ENCODE peak calls at places on chromosomes 13 and 19, in ten cellular contexts. V is amygdala; B is naive B cell; H is neural progenitor cell; Z is stimulated activated CD4-positive, alpha-beta T cell treated with anti-CD3 and anti-CD28 coated beads, Interleukin-2, amount 100 ng/mL, for 48 hours; K is pancreas; P is Ammon's horn; T is IMR-90; U is GOT3; J is germinal center. X is an unnamed sample.

GRCh38 chr19:41206926-41207750 is 11.9 kb upstream of the AXL start:
- DNase-seq in V (no peak), B (no peak), H (no peak), Z (no peak), K (no peak), P (no peak), T (no peak), U (no peak), J (no peak), X (no peak)

GRCh38 chr13:40680659-40681323 is 14.3 kb upstream of the FOXO1 start:
- DNase-seq in V (no peak), B (no peak), H (no peak), Z (no peak), K (no peak), P (no peak), T (no peak), U (no peak), J (no peak), X (no peak)

GRCh38 chr19:13876834-13877233 is at the start of gene NANOS3:
- DNase-seq in V (no peak), B (no peak), H (no peak), Z (no peak), K (no peak), P (no peak), T (no peak), U (no peak), J (no peak), X (no peak)

GRCh38 chr13:35630551-35631275 is 154.2 kb upstream of the MAB21L1 start:
- DNase-seq in V (no peak), B (no peak), H (peak), Z (no peak), K (no peak), P (peak), T (peak), U (no peak), J (peak), X (peak)

GRCh38 chr19:35042056-35042730 is 672 bp downstream of the HPN start:
- DNase-seq in V (no peak), B (no peak), H (no peak), Z (no peak), K (peak), P (no peak), T (no peak), U (no peak), J (no peak), X (no peak)

GRCh38 chr13:46324976-46325375 is 62.1 kb downstream of the RUBCNL start:
- DNase-seq in V (no peak), B (no peak), H (no peak), Z (no peak), K (no peak), P (no peak), T (no peak), U (no peak), J (no peak), X (no peak)

GRCh38 chr13:104757712-104758111 is 1691.5 kb upstream of the SLC10A2 start:
- DNase-seq in V (no peak), B (no peak), H (no peak), Z (no peak), K (no peak), P (peak), T (no peak), U (no peak), J (no peak), X (no peak)

GRCh38 chr13:38637576-38637975 is 49.3 kb upstream of the FREM2 start:
- DNase-seq in V (no peak), B (no peak), H (no peak), Z (no peak), K (no peak), P (no peak), T (no peak), U (no peak), J (no peak), X (no peak)

GRCh38 chr13:42847891-42848663 is 66.7 kb downstream of the FAM216B start:
- DNase-seq in V (no peak), B (no peak), H (no peak), Z (no peak), K (no peak), P (no peak), T (peak), U (no peak), J (no peak), X (no peak)

GRCh38 chr19:18013621-18014111 is 5.7 kb downstream of the ARRDC2 start:
- DNase-seq in V (no peak), B (no peak), H (peak), Z (no peak), K (no peak), P (no peak), T (no peak), U (no peak), J (no peak), X (peak)

X was measured in pons.